ENCODE peak calls at places on chromosome 16, in nine cellular contexts. U, X, N, C, G, J, B, R and E are unnamed samples. For H3K4me1, the result is how much of the 10 kb centered on the place peaks cover.

GRCh38 chr16:31402687-31403086 is 9.6 kb downstream of the ITGAD start:
- DNase-seq in U (no peak), X (no peak), N (no peak), C (no peak), G (no peak), J (no peak), B (no peak), R (no peak), E (no peak)

GRCh38 chr16:90077757-90078593 is 844 bp upstream of the PRDM7 start:
- DNase-seq in U (peak), X (no peak), N (no peak), C (peak), G (peak), J (no peak), B (peak), R (peak), E (peak)

GRCh38 chr16:55294129-55294528 is 29.9 kb upstream of the IRX6 start:
- DNase-seq in U (no peak), X (no peak), N (no peak), C (no peak), G (no peak), J (no peak), B (no peak), R (peak), E (peak)

GRCh38 chr16:51538707-51539604 is 387.9 kb upstream of the SALL1 start:
- DNase-seq in U (peak), X (no peak), N (no peak), C (no peak), G (peak), J (no peak), B (no peak), R (no peak), E (peak)

GRCh38 chr16:56279132-56279531 is 87.8 kb downstream of the GNAO1 start:
- DNase-seq in U (no peak), X (no peak), N (peak), C (no peak), G (no peak), J (no peak), B (peak), R (no peak), E (no peak)

GRCh38 chr16:2468725-2469398 is 2.2 kb upstream of the NTN3 start:
- DNase-seq in U (peak), X (no peak), N (no peak), C (no peak), G (no peak), J (no peak), B (no peak), R (peak), E (peak)

GRCh38 chr16:7137560-7138330 is 194.9 kb upstream of the RBFOX1 start:
- DNase-seq in U (no peak), X (no peak), N (no peak), C (no peak), G (no peak), J (no peak), B (no peak), R (no peak), E (no peak)

GRCh38 chr16:54540525-54541180 is 254.1 kb upstream of the IRX3 start:
- DNase-seq in U (no peak), X (peak), N (peak), C (peak), G (no peak), J (no peak), B (no peak), R (no peak), E (no peak)

GRCh38 chr16:85650864-85651811 is 37.6 kb downstream of the GINS2 start:
- DNase-seq in U (peak), X (no peak), N (no peak), C (no peak), G (peak), J (no peak), B (no peak), R (no peak), E (peak)

GRCh38 chr16:87466975-87467501 is 25.8 kb downstream of the ZCCHC14 start:
- DNase-seq in U (no peak), X (no peak), N (no peak), C (no peak), G (no peak), J (no peak), B (no peak), R (no peak), E (no peak)
- H3K4me1 ChIP-seq in U (under half), X (under half), N (half or more), C (under half), G (under half), J (half or more), B (under half), R (under half), E (under half)

GRCh38 chr16:22370038-22370541 is 4.3 kb downstream of the CDR2 start:
- DNase-seq in U (no peak), X (no peak), N (no peak), C (no peak), G (peak), J (no peak), B (no peak), R (no peak), E (peak)

GRCh38 chr16:22360963-22361659 is 13.3 kb downstream of the CDR2 start:
- DNase-seq in U (no peak), X (no peak), N (no peak), C (no peak), G (no peak), J (no peak), B (no peak), R (no peak), E (peak)

GRCh38 chr16:22369221-22369811 is 5.1 kb downstream of the CDR2 start:
- DNase-seq in U (no peak), X (no peak), N (no peak), C (no peak), G (peak), J (no peak), B (no peak), R (no peak), E (peak)

GRCh38 chr16:22366371-22366770 is 8.0 kb downstream of the CDR2 start:
- DNase-seq in U (no peak), X (no peak), N (no peak), C (no peak), G (no peak), J (no peak), B (no peak), R (no peak), E (no peak)

GRCh38 chr16:22366889-22367288 is 7.5 kb downstream of the CDR2 start:
- DNase-seq in U (no peak), X (no peak), N (no peak), C (no peak), G (no peak), J (no peak), B (no peak), R (no peak), E (no peak)
- H3K27ac ChIP-seq in U (no peak), X (no peak), N (no peak), C (no peak), G (no peak), J (no peak), B (peak), R (no peak), E (no peak)

DNA sequence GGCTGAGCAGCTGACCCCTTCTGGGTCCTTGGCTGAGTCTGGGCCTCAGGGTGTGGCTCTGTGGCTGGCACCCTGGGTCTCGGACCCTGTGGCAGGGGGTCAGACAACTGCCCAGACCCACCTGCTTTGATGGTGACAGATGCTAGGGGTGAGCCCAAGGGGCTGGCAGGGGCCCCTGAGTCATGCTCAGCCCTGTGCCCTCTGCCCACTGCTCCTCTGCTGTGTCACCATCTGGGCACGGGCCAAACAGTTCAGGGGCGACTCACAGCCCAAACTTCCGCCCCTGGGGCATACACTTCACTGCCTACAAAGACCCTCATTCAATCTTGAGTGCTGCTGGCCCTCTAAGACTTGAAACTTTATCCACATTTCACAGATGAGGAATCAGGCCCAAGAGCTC is 5.7 kb downstream of the ADGRG1 start:
- DNase-seq in U (no peak), X (no peak), N (no peak), C (no peak), G (no peak), J (no peak), B (no peak), R (no peak), E (no peak)
- TF ChIP-seq CTCF in U (no peak), X (no peak), N (no peak), C (no peak), G (no peak), J (no peak), B (no peak), R (no peak), E (no peak)

GRCh38 chr16:50529334-50529733 is 18.9 kb upstream of the NKD1 start:
- DNase-seq in U (no peak), X (no peak), N (no peak), C (no peak), G (no peak), J (no peak), B (no peak), R (no peak), E (no peak)

GRCh38 chr16:50531901-50532300 is 16.3 kb upstream of the NKD1 start:
- DNase-seq in U (no peak), X (no peak), N (no peak), C (no peak), G (no peak), J (no peak), B (peak), R (no peak), E (no peak)

GRCh38 chr16:50531359-50531758 is 16.8 kb upstream of the NKD1 start:
- DNase-seq in U (no peak), X (no peak), N (no peak), C (no peak), G (no peak), J (no peak), B (peak), R (no peak), E (no peak)

GRCh38 chr16:50528820-50529219 is 19.4 kb upstream of the NKD1 start:
- DNase-seq in U (no peak), X (no peak), N (no peak), C (no peak), G (no peak), J (no peak), B (no peak), R (no peak), E (no peak)

GRCh38 chr16:50530277-50531236 is 17.6 kb upstream of the NKD1 start:
- DNase-seq in U (no peak), X (peak), N (peak), C (no peak), G (no peak), J (no peak), B (peak), R (no peak), E (no peak)
- H3K4me1 ChIP-seq in U (under half), X (under half), N (under half), C (under half), G (under half), J (under half), B (under half), R (under half), E (under half)